ENCODE peak calls at places on chromosomes 16 and 17, in five cellular contexts. W is HCT116, H is right cardiac atrium, R is colonic mucosa, V is PC-9. N is an unnamed sample. For H3K9me3, the result is how much of the 10 kb centered on the place peaks cover.

GRCh38 chr17:66676421-66676820 is 158.5 kb upstream of the CACNG5 start:
- DNase-seq in W (peak), H (no peak), R (peak), V (peak), N (no peak)

GRCh38 chr16:23835390-23836077 is at the start of gene PRKCB:
- DNase-seq in W (no peak), H (peak), R (peak), V (no peak), N (peak)

GRCh38 chr17:43825567-43825966 is 7.4 kb downstream of the MPP3 start:
- DNase-seq in W (no peak), H (no peak), R (no peak), V (no peak), N (no peak)

GRCh38 chr17:71417142-71417541 is 703.7 kb upstream of the SOX9 start:
- DNase-seq in W (no peak), H (no peak), R (no peak), V (no peak), N (no peak)

GRCh38 chr17:61955621-61956020 is 27.8 kb upstream of the INTS2 start:
- DNase-seq in W (no peak), H (no peak), R (no peak), V (no peak), N (no peak)

GRCh38 chr17:2093349-2093748 is 38.4 kb downstream of the HIC1 start:
- DNase-seq in W (no peak), H (no peak), R (no peak), V (peak), N (no peak)

GRCh38 chr17:72997559-72997958 is 94.9 kb downstream of the SLC39A11 start:
- DNase-seq in W (no peak), H (no peak), R (no peak), V (no peak), N (no peak)

GRCh38 chr17:7775058-7775457 is 57.5 kb downstream of the DNAH2 start:
- DNase-seq in W (no peak), H (no peak), R (no peak), V (no peak), N (no peak)

GRCh38 chr17:77216435-77216980 is 75.7 kb downstream of the SEC14L1 start:
- DNase-seq in W (no peak), H (no peak), R (no peak), V (no peak), N (no peak)

GRCh38 chr16:86824751-86825310 is 246.5 kb downstream of the FOXL1 start:
- DNase-seq in W (no peak), H (no peak), R (no peak), V (no peak), N (no peak)

GRCh38 chr16:82881517-82881916 is 254.7 kb downstream of the CDH13 start:
- DNase-seq in W (no peak), H (no peak), R (no peak), V (no peak), N (no peak)

GRCh38 chr17:77319211-77320031 is 178.7 kb downstream of the SEC14L1 start:
- DNase-seq in W (peak), H (peak), R (peak), V (peak), N (peak)

GRCh38 chr16:58299757-58300349 is 5.0 kb upstream of the PRSS54 start:
- DNase-seq in W (peak), H (no peak), R (no peak), V (peak), N (peak)

DNA sequence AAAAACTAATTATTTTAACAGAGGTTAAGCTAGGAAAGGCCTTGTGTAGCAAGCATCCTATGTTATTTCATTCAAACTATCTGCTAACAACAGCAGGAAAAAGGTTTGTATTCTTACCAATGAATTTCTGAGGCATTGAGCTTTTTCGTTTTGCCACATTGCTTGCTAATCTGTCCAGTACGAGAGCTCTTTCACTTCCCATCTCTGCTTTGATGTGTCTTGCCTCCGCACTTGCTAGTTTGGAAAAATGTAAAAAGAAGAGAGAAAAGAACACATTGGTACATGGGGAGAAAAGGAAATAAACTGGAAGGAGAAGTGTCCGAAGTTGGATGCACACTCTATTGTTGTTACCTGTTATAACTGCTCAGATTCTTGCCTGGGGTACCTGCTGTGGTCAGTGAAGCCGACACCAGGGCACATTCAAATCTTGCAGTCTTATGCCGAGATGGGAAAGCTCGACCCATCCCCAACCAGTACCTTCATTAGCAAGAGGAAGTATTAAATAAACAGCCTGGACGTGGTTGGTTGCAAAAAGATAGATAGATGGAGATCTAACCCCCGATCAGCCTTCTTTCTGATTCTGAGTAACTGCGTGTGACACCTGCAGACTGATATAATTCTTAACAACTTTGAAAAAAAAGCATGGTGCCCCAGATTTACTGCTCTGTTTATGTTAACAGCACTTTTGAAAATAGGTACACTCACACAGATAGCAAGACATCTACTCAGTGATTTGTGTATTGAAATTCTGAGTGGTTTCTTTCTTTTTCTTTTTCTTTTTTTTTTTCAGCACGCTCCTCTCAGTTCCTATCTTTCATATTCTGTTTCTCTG is 40.0 kb downstream of the GRB7 start:
- DNase-seq in W (no peak), H (no peak), R (no peak), V (no peak), N (no peak)
- H3K4me3 ChIP-seq in W (no peak), H (no peak), R (peak), V (no peak), N (peak)

DNA sequence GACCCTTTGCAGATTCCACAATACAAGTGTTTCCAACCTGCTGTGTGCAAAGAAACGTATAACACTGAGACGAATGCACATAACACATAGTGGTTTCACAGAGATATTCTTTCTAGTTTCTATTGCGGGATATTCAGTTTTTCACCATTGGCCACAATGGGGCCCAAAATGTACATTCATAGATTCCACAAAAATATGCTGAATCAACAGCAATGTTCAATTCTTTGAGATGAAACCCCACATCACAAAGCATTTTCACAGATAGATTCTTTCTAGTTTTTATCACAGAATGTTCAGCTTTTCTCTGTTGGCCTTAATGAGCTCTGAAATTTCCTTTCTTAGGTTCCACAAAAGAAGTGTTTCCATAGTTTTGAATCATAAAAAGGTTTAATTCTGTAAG is 2472.3 kb downstream of the TP53TG3F start:
- DNase-seq in W (no peak), H (no peak), R (no peak), V (no peak), N (no peak)
- H3K9me3 ChIP-seq in W (under half), H (under half), R (under half), V (under half), N (under half)

GRCh38 chr16:1979271-1980025 is 1.8 kb downstream of the NOXO1 start:
- DNase-seq in W (no peak), H (no peak), R (peak), V (peak), N (peak)
- H3K27ac ChIP-seq in W (peak), H (no peak), R (peak), V (peak), N (no peak)

GRCh38 chr17:79844869-79845600 is 5.8 kb upstream of the CBX4 start:
- DNase-seq in W (no peak), H (peak), R (peak), V (no peak), N (peak)
- H3K4me3 ChIP-seq in W (peak), H (peak), R (peak), V (no peak), N (no peak)

DNA sequence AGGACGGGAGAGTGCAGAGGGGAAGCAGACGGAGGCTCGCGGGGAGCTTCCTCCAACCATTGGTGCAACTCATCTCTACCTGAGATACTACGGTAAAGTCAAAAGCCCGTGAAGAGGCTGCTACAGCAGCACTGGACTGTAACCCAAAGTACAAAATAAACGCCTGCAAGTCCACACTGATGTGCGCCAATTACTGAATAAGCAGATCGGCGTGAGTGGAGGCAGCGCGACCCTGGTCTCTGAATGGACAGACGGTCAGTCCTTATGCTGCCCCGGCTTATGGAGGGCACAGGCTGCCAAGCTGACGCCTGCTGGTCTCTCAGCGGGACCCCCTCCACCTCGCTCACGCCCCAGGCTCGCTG is 58.5 kb downstream of the LMF1 start:
- DNase-seq in W (no peak), H (no peak), R (no peak), V (no peak), N (no peak)
- H3K9me3 ChIP-seq in W (under half), H (under half), R (under half), V (under half), N (under half)

GRCh38 chr16:75241955-75242354 is 9.5 kb downstream of the BCAR1 start:
- DNase-seq in W (no peak), H (peak), R (no peak), V (no peak), N (no peak)
- H3K27ac ChIP-seq in W (no peak), H (no peak), R (no peak), V (no peak), N (no peak)

GRCh38 chr16:27367463-27368357 is 34.3 kb upstream of the IL21R start:
- DNase-seq in W (peak), H (peak), R (peak), V (peak), N (peak)
- H3K4me3 ChIP-seq in W (no peak), H (no peak), R (peak), V (no peak), N (peak)

GRCh38 chr17:82948957-82949356 is 109.1 kb upstream of the ZNF750 start:
- DNase-seq in W (no peak), H (no peak), R (no peak), V (no peak), N (no peak)

GRCh38 chr17:82949984-82950383 is 110.2 kb upstream of the ZNF750 start:
- DNase-seq in W (no peak), H (no peak), R (no peak), V (no peak), N (no peak)

GRCh38 chr17:82950525-82951102 is 110.8 kb upstream of the ZNF750 start:
- DNase-seq in W (no peak), H (no peak), R (no peak), V (no peak), N (no peak)

GRCh38 chr17:82949361-82949760 is 109.5 kb upstream of the ZNF750 start:
- DNase-seq in W (no peak), H (no peak), R (no peak), V (no peak), N (no peak)

GRCh38 chr17:82952019-82952418 is 112.2 kb upstream of the ZNF750 start:
- DNase-seq in W (no peak), H (peak), R (no peak), V (no peak), N (no peak)
- H3K9me3 ChIP-seq in W (under half), H (under half), R (under half), V (under half), N (under half)

DNA sequence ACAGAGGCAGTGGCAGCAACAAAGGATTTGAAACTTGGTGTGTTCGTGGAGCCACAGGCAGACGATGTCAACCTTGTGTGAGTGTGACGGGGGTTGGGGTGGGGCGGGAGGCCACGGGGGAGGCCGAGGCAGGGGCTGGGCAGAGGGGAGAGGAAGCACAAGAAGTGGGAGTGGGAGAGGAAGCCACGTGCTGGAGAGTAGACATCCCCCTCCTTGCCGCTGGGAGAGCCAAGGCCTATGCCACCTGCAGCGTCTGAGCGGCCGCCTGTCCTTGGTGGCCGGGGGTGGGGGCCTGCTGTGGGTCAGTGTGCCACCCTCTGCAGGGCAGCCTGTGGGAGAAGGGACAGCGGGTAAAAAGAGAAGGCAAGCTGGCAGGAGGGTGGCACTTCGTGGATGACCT is 25.5 kb downstream of the STH start:
- DNase-seq in W (no peak), H (no peak), R (no peak), V (peak), N (no peak)
- H3K27ac ChIP-seq in W (no peak), H (no peak), R (no peak), V (no peak), N (no peak)